ENCODE peak calls at places on chromosome 4, in eight cellular contexts. One of them, this sample, is unnamed. For H3K4me1, the result is how much of the 10 kb centered on the place peaks cover.

GRCh38 chr4:115165503-115165902 is 52.1 kb upstream of the NDST4 start:
- DNase-seq in ovary: no peak
- DNase-seq in A549: no peak
- DNase-seq in esophagus squamous epithelium: no peak
- DNase-seq in spleen: no peak
- DNase-seq in HCT116: no peak
- DNase-seq in IMR-90: no peak
- DNase-seq in tibial nerve: no peak
- DNase-seq in this sample: no peak

GRCh38 chr4:7377223-7377865 is 57.4 kb downstream of the PSAPL1 start:
- DNase-seq in tibial nerve: no peak
- DNase-seq in ovary: no peak
- DNase-seq in IMR-90: no peak
- DNase-seq in esophagus squamous epithelium: no peak
- DNase-seq in A549: no peak
- DNase-seq in spleen: no peak
- DNase-seq in HCT116: no peak
- DNase-seq in this sample: no peak

GRCh38 chr4:17142232-17142711 is 243.8 kb upstream of the LDB2 start:
- DNase-seq in A549: no peak
- DNase-seq in HCT116: no peak
- DNase-seq in IMR-90: peak
- DNase-seq in tibial nerve: no peak
- DNase-seq in esophagus squamous epithelium: no peak
- DNase-seq in ovary: no peak
- DNase-seq in spleen: no peak
- DNase-seq in this sample: no peak

GRCh38 chr4:44368413-44369167 is 80.0 kb downstream of the KCTD8 start:
- DNase-seq in A549: no peak
- DNase-seq in spleen: no peak
- DNase-seq in esophagus squamous epithelium: no peak
- DNase-seq in ovary: no peak
- DNase-seq in HCT116: no peak
- DNase-seq in IMR-90: no peak
- DNase-seq in tibial nerve: no peak
- DNase-seq in this sample: no peak

GRCh38 chr4:128601992-128602695 is 207.4 kb upstream of the JADE1 start:
- DNase-seq in HCT116: no peak
- DNase-seq in spleen: no peak
- DNase-seq in A549: peak
- DNase-seq in IMR-90: peak
- DNase-seq in ovary: peak
- DNase-seq in tibial nerve: no peak
- DNase-seq in esophagus squamous epithelium: no peak
- DNase-seq in this sample: no peak

GRCh38 chr4:20538922-20539321 is 161.3 kb upstream of the PACRGL start:
- DNase-seq in ovary: no peak
- DNase-seq in esophagus squamous epithelium: no peak
- DNase-seq in spleen: no peak
- DNase-seq in IMR-90: no peak
- DNase-seq in tibial nerve: no peak
- DNase-seq in HCT116: no peak
- DNase-seq in A549: no peak
- DNase-seq in this sample: no peak

GRCh38 chr4:168540865-168541607 is 44.2 kb downstream of the PALLD start:
- DNase-seq in A549: peak
- DNase-seq in IMR-90: no peak
- DNase-seq in esophagus squamous epithelium: no peak
- DNase-seq in spleen: no peak
- DNase-seq in HCT116: peak
- DNase-seq in tibial nerve: no peak
- DNase-seq in ovary: no peak
- DNase-seq in this sample: no peak

GRCh38 chr4:186150926-186151325 is 40.4 kb upstream of the CYP4V2 start:
- DNase-seq in A549: no peak
- DNase-seq in spleen: no peak
- DNase-seq in ovary: no peak
- DNase-seq in esophagus squamous epithelium: no peak
- DNase-seq in tibial nerve: no peak
- DNase-seq in IMR-90: no peak
- DNase-seq in HCT116: no peak
- DNase-seq in this sample: no peak

GRCh38 chr4:101033986-101034385 is 313.3 kb downstream of the PPP3CA start:
- DNase-seq in A549: no peak
- DNase-seq in spleen: no peak
- DNase-seq in tibial nerve: no peak
- DNase-seq in esophagus squamous epithelium: no peak
- DNase-seq in HCT116: no peak
- DNase-seq in IMR-90: no peak
- DNase-seq in ovary: no peak
- DNase-seq in this sample: no peak

GRCh38 chr4:168877779-168878491 is 132.1 kb downstream of the CBR4 start:
- DNase-seq in tibial nerve: peak
- DNase-seq in HCT116: no peak
- DNase-seq in A549: no peak
- DNase-seq in spleen: peak
- DNase-seq in ovary: no peak
- DNase-seq in esophagus squamous epithelium: no peak
- DNase-seq in IMR-90: no peak
- DNase-seq in this sample: peak

GRCh38 chr4:69832326-69833030 is 27.5 kb downstream of the SULT1E1 start:
- DNase-seq in ovary: no peak
- DNase-seq in IMR-90: no peak
- DNase-seq in HCT116: no peak
- DNase-seq in spleen: no peak
- DNase-seq in tibial nerve: no peak
- DNase-seq in esophagus squamous epithelium: no peak
- DNase-seq in A549: peak
- DNase-seq in this sample: no peak

GRCh38 chr4:3362431-3363287 is 69.8 kb downstream of the RGS12 start:
- DNase-seq in A549: no peak
- DNase-seq in HCT116: no peak
- DNase-seq in ovary: no peak
- DNase-seq in IMR-90: no peak
- DNase-seq in tibial nerve: no peak
- DNase-seq in spleen: no peak
- DNase-seq in esophagus squamous epithelium: no peak
- DNase-seq in this sample: no peak

GRCh38 chr4:98945297-98945850 is 16.4 kb upstream of the EIF4E start:
- DNase-seq in spleen: no peak
- DNase-seq in ovary: no peak
- DNase-seq in HCT116: no peak
- DNase-seq in IMR-90: no peak
- DNase-seq in tibial nerve: no peak
- DNase-seq in esophagus squamous epithelium: no peak
- DNase-seq in A549: no peak
- DNase-seq in this sample: no peak

GRCh38 chr4:122665148-122665547 is 44.3 kb upstream of the IL21 start:
- DNase-seq in esophagus squamous epithelium: no peak
- DNase-seq in ovary: no peak
- DNase-seq in A549: no peak
- DNase-seq in IMR-90: no peak
- DNase-seq in HCT116: no peak
- DNase-seq in spleen: no peak
- DNase-seq in tibial nerve: no peak
- DNase-seq in this sample: no peak

GRCh38 chr4:10151182-10151581 is 34.6 kb upstream of the WDR1 start:
- DNase-seq in IMR-90: no peak
- DNase-seq in ovary: no peak
- DNase-seq in HCT116: no peak
- DNase-seq in tibial nerve: no peak
- DNase-seq in spleen: no peak
- DNase-seq in esophagus squamous epithelium: no peak
- DNase-seq in A549: no peak
- DNase-seq in this sample: no peak

GRCh38 chr4:86898562-86898961 is 6.3 kb upstream of the C4orf36 start:
- DNase-seq in A549: peak
- DNase-seq in esophagus squamous epithelium: no peak
- DNase-seq in spleen: no peak
- DNase-seq in HCT116: no peak
- DNase-seq in IMR-90: peak
- DNase-seq in ovary: no peak
- DNase-seq in tibial nerve: no peak
- DNase-seq in this sample: no peak

GRCh38 chr4:176090115-176090514 is 24.5 kb downstream of the WDR17 start:
- DNase-seq in IMR-90: no peak
- DNase-seq in HCT116: no peak
- DNase-seq in spleen: no peak
- DNase-seq in ovary: no peak
- DNase-seq in esophagus squamous epithelium: no peak
- DNase-seq in tibial nerve: no peak
- DNase-seq in A549: no peak
- DNase-seq in this sample: no peak

GRCh38 chr4:42280327-42281095 is 116.8 kb upstream of the SHISA3 start:
- DNase-seq in ovary: no peak
- DNase-seq in A549: peak
- DNase-seq in spleen: no peak
- DNase-seq in HCT116: peak
- DNase-seq in IMR-90: peak
- DNase-seq in tibial nerve: no peak
- DNase-seq in esophagus squamous epithelium: no peak
- DNase-seq in this sample: no peak

GRCh38 chr4:147823135-147823534 is 91.2 kb downstream of the ARHGAP10 start:
- DNase-seq in HCT116: no peak
- DNase-seq in A549: no peak
- DNase-seq in tibial nerve: no peak
- DNase-seq in ovary: no peak
- DNase-seq in esophagus squamous epithelium: no peak
- DNase-seq in spleen: no peak
- DNase-seq in IMR-90: peak
- DNase-seq in this sample: no peak

GRCh38 chr4:147824316-147824715 is 92.4 kb downstream of the ARHGAP10 start:
- DNase-seq in tibial nerve: no peak
- DNase-seq in ovary: no peak
- DNase-seq in HCT116: no peak
- DNase-seq in esophagus squamous epithelium: no peak
- DNase-seq in A549: no peak
- DNase-seq in IMR-90: no peak
- DNase-seq in spleen: no peak
- DNase-seq in this sample: no peak

GRCh38 chr4:147821555-147821954 is 89.7 kb downstream of the ARHGAP10 start:
- DNase-seq in IMR-90: no peak
- DNase-seq in A549: no peak
- DNase-seq in esophagus squamous epithelium: no peak
- DNase-seq in ovary: no peak
- DNase-seq in HCT116: no peak
- DNase-seq in spleen: no peak
- DNase-seq in tibial nerve: no peak
- DNase-seq in this sample: no peak

GRCh38 chr4:147822128-147822527 is 90.2 kb downstream of the ARHGAP10 start:
- DNase-seq in esophagus squamous epithelium: no peak
- DNase-seq in tibial nerve: peak
- DNase-seq in ovary: peak
- DNase-seq in IMR-90: peak
- DNase-seq in A549: peak
- DNase-seq in HCT116: no peak
- DNase-seq in spleen: no peak
- DNase-seq in this sample: peak

GRCh38 chr4:147820975-147821374 is 89.1 kb downstream of the ARHGAP10 start:
- DNase-seq in A549: no peak
- DNase-seq in tibial nerve: no peak
- DNase-seq in esophagus squamous epithelium: no peak
- DNase-seq in IMR-90: no peak
- DNase-seq in spleen: no peak
- DNase-seq in ovary: no peak
- DNase-seq in HCT116: no peak
- DNase-seq in this sample: no peak
- H3K4me1 ChIP-seq in A549: under half
- H3K4me1 ChIP-seq in tibial nerve: under half
- H3K4me1 ChIP-seq in esophagus squamous epithelium: under half
- H3K4me1 ChIP-seq in IMR-90: under half
- H3K4me1 ChIP-seq in spleen: under half
- H3K4me1 ChIP-seq in ovary: under half
- H3K4me1 ChIP-seq in HCT116: under half
- H3K4me1 ChIP-seq in this sample: half or more

GRCh38 chr4:145732895-145733880 is 53.2 kb downstream of the C4orf51 start:
- DNase-seq in spleen: peak
- DNase-seq in ovary: peak
- DNase-seq in esophagus squamous epithelium: peak
- DNase-seq in A549: peak
- DNase-seq in tibial nerve: peak
- DNase-seq in IMR-90: peak
- DNase-seq in HCT116: peak
- DNase-seq in this sample: peak
- TF ChIP-seq POLR2A in spleen: no peak
- TF ChIP-seq POLR2A in ovary: peak
- TF ChIP-seq POLR2A in esophagus squamous epithelium: no peak
- TF ChIP-seq POLR2A in A549: peak
- TF ChIP-seq POLR2A in tibial nerve: peak
- TF ChIP-seq POLR2A in IMR-90: peak
- TF ChIP-seq POLR2A in HCT116: no peak
- TF ChIP-seq POLR2A in this sample: peak

GRCh38 chr4:155952546-155952945 is 1.1 kb downstream of the CTSO start:
- DNase-seq in spleen: no peak
- DNase-seq in HCT116: no peak
- DNase-seq in A549: no peak
- DNase-seq in ovary: no peak
- DNase-seq in tibial nerve: no peak
- DNase-seq in IMR-90: peak
- DNase-seq in esophagus squamous epithelium: no peak
- DNase-seq in this sample: no peak
- H3K27ac ChIP-seq in spleen: no peak
- H3K27ac ChIP-seq in HCT116: no peak
- H3K27ac ChIP-seq in A549: no peak
- H3K27ac ChIP-seq in ovary: no peak
- H3K27ac ChIP-seq in tibial nerve: peak
- H3K27ac ChIP-seq in IMR-90: peak
- H3K27ac ChIP-seq in esophagus squamous epithelium: no peak
- H3K27ac ChIP-seq in this sample: peak

GRCh38 chr4:184099541-184099966 is 118.1 kb downstream of the ENPP6 start:
- DNase-seq in ovary: no peak
- DNase-seq in IMR-90: peak
- DNase-seq in A549: no peak
- DNase-seq in spleen: no peak
- DNase-seq in esophagus squamous epithelium: no peak
- DNase-seq in tibial nerve: no peak
- DNase-seq in HCT116: no peak
- DNase-seq in this sample: no peak

GRCh38 chr4:184100297-184100885 is 117.3 kb downstream of the ENPP6 start:
- DNase-seq in A549: peak
- DNase-seq in tibial nerve: no peak
- DNase-seq in HCT116: peak
- DNase-seq in IMR-90: peak
- DNase-seq in esophagus squamous epithelium: no peak
- DNase-seq in spleen: peak
- DNase-seq in ovary: peak
- DNase-seq in this sample: peak

GRCh38 chr4:184097815-184098214 is 119.9 kb downstream of the ENPP6 start:
- DNase-seq in IMR-90: no peak
- DNase-seq in esophagus squamous epithelium: no peak
- DNase-seq in HCT116: no peak
- DNase-seq in spleen: no peak
- DNase-seq in ovary: no peak
- DNase-seq in A549: no peak
- DNase-seq in tibial nerve: no peak
- DNase-seq in this sample: no peak

GRCh38 chr4:184097240-184097619 is 120.4 kb downstream of the ENPP6 start:
- DNase-seq in tibial nerve: peak
- DNase-seq in spleen: peak
- DNase-seq in esophagus squamous epithelium: no peak
- DNase-seq in IMR-90: no peak
- DNase-seq in HCT116: no peak
- DNase-seq in ovary: peak
- DNase-seq in A549: no peak
- DNase-seq in this sample: peak

GRCh38 chr4:184099033-184099432 is 118.6 kb downstream of the ENPP6 start:
- DNase-seq in IMR-90: no peak
- DNase-seq in A549: no peak
- DNase-seq in HCT116: no peak
- DNase-seq in spleen: no peak
- DNase-seq in tibial nerve: no peak
- DNase-seq in esophagus squamous epithelium: no peak
- DNase-seq in ovary: no peak
- DNase-seq in this sample: no peak
- H3K4me1 ChIP-seq in IMR-90: under half
- H3K4me1 ChIP-seq in A549: under half
- H3K4me1 ChIP-seq in HCT116: under half
- H3K4me1 ChIP-seq in spleen: under half
- H3K4me1 ChIP-seq in tibial nerve: under half
- H3K4me1 ChIP-seq in esophagus squamous epithelium: under half
- H3K4me1 ChIP-seq in ovary: under half
- H3K4me1 ChIP-seq in this sample: under half